ENCODE peak calls at places on chromosomes 13 and 19, in eight cellular contexts. P is MV-4-11; A is activated T-cell treated with anti-CD3 and anti-CD28 coated beads for 24 hours; V is colonic mucosa; O is cardiac muscle cell; Y is neural crest cell; B is naive thymus-derived CD8-positive, alpha-beta T cell; S is central memory CD8-positive, alpha-beta T cell. J is an unnamed sample.

GRCh38 chr13:51645154-51645650 is 60.9 kb downstream of the WDFY2 start:
- DNase-seq in P (peak; percentile 95), A (no peak), V (no peak), O (no peak), Y (no peak), B (peak; percentile 82), S (peak; percentile 20), J (no peak)

GRCh38 chr13:112719556-112719955 is 29.7 kb downstream of the ATP11A start:
- DNase-seq in P (no peak), A (no peak), V (no peak), O (no peak), Y (no peak), B (no peak), S (no peak), J (no peak)

GRCh38 chr13:100154835-100155463 is 66.1 kb downstream of the PCCA start:
- DNase-seq in P (no peak), A (no peak), V (no peak), O (no peak), Y (no peak), B (no peak), S (no peak), J (no peak)

GRCh38 chr13:42035905-42036521 is 12.4 kb upstream of the DGKH start:
- DNase-seq in P (no peak), A (no peak), V (no peak), O (no peak), Y (no peak), B (no peak), S (no peak), J (no peak)

GRCh38 chr19:48480476-48481190 is 11.5 kb downstream of the CYTH2 start:
- DNase-seq in P (peak; percentile 58), A (peak; percentile 29), V (peak; percentile 44), O (no peak), Y (no peak), B (peak; percentile 68), S (peak; percentile 38), J (no peak)

GRCh38 chr13:111577429-111577828 is 257.0 kb downstream of the TEX29 start:
- DNase-seq in P (no peak), A (no peak), V (no peak), O (no peak), Y (no peak), B (no peak), S (no peak), J (no peak)

GRCh38 chr13:51801631-51802099 is 2.3 kb downstream of the DHRS12 start:
- DNase-seq in P (no peak), A (no peak), V (peak; percentile 86), O (no peak), Y (no peak), B (no peak), S (no peak), J (no peak)

GRCh38 chr19:37306383-37306963 is 64.4 kb upstream of the ZNF527 start:
- DNase-seq in P (no peak), A (no peak), V (no peak), O (no peak), Y (no peak), B (no peak), S (no peak), J (no peak)

GRCh38 chr19:39432677-39433025 is 3.1 kb downstream of the RPS16 start:
- DNase-seq in P (no peak), A (no peak), V (no peak), O (no peak), Y (no peak), B (no peak), S (no peak), J (no peak)

GRCh38 chr19:480016-480855 is 16.1 kb upstream of the MADCAM1 start:
- DNase-seq in P (no peak), A (no peak), V (peak; percentile 78), O (peak; percentile 84), Y (peak; percentile 86), B (peak; percentile 39), S (no peak), J (no peak)

GRCh38 chr13:40535345-40535836 is 131.1 kb downstream of the FOXO1 start:
- DNase-seq in P (no peak), A (no peak), V (no peak), O (no peak), Y (no peak), B (no peak), S (no peak), J (no peak)

GRCh38 chr19:12664406-12665280 is 1.9 kb downstream of the MAN2B1 start:
- DNase-seq in P (peak; percentile 11), A (no peak), V (peak; percentile 54), O (peak; percentile 52), Y (no peak), B (no peak), S (no peak), J (no peak)

GRCh38 chr13:25179810-25180437 is 7.8 kb upstream of the AMER2 start:
- DNase-seq in P (peak; percentile 4), A (no peak), V (no peak), O (no peak), Y (no peak), B (no peak), S (no peak), J (no peak)

GRCh38 chr13:72983085-72983768 is 75.6 kb upstream of the KLF5 start:
- DNase-seq in P (no peak), A (no peak), V (peak; percentile 56), O (no peak), Y (no peak), B (no peak), S (no peak), J (no peak)

GRCh38 chr13:39052944-39053343 is 14.7 kb downstream of the NHLRC3 start:
- DNase-seq in P (no peak), A (no peak), V (no peak), O (no peak), Y (no peak), B (no peak), S (no peak), J (no peak)

GRCh38 chr13:67267136-67267535 is 37.0 kb upstream of the PCDH9 start:
- DNase-seq in P (no peak), A (no peak), V (no peak), O (no peak), Y (no peak), B (no peak), S (no peak), J (no peak)

GRCh38 chr19:11345122-11345752 is 831 bp downstream of the TMEM205 start:
- DNase-seq in P (no peak), A (no peak), V (peak; percentile 40), O (no peak), Y (no peak), B (no peak), S (no peak), J (no peak)

GRCh38 chr13:21012211-21012610 is 49.2 kb downstream of the LATS2 start:
- DNase-seq in P (no peak), A (no peak), V (no peak), O (no peak), Y (no peak), B (no peak), S (no peak), J (no peak)

GRCh38 chr19:10388957-10389356 is 8.6 kb upstream of the TYK2 start:
- DNase-seq in P (peak; percentile 69), A (peak; percentile 73), V (peak; percentile 96), O (peak; percentile 90), Y (peak; percentile 97), B (peak; percentile 79), S (peak; percentile 81), J (peak; percentile 62)

GRCh38 chr19:16371540-16371986 is 46.9 kb downstream of the KLF2 start:
- DNase-seq in P (peak; percentile 76), A (peak; percentile 70), V (peak; percentile 85), O (no peak), Y (no peak), B (peak; percentile 97), S (peak; percentile 79), J (peak; percentile 92)

GRCh38 chr13:111005364-111005763 is 90.5 kb upstream of the ANKRD10 start:
- DNase-seq in P (no peak), A (no peak), V (no peak), O (no peak), Y (no peak), B (no peak), S (no peak), J (no peak)

GRCh38 chr19:49893135-49893534 is 3.6 kb downstream of the IL4I1 start:
- DNase-seq in P (no peak), A (no peak), V (no peak), O (no peak), Y (no peak), B (no peak), S (no peak), J (no peak)

GRCh38 chr19:46951236-46951986 is 68.2 kb upstream of the NPAS1 start:
- DNase-seq in P (no peak), A (no peak), V (peak; percentile 90), O (no peak), Y (no peak), B (no peak), S (no peak), J (no peak)

GRCh38 chr13:102707465-102707864 is 12.6 kb upstream of the METTL21C start:
- DNase-seq in P (no peak), A (no peak), V (no peak), O (no peak), Y (no peak), B (no peak), S (no peak), J (no peak)

GRCh38 chr13:74771964-74772363 is 637.8 kb upstream of the KLF12 start:
- DNase-seq in P (no peak), A (no peak), V (no peak), O (no peak), Y (no peak), B (no peak), S (no peak), J (no peak)

J was measured in GM12864.